ENCODE peak calls at places on chromosome X, in seven cellular contexts. B is T-cell, Q is type B pancreatic cell, J is caudate nucleus, W is COLO829, F is nephron progenitor cell, U is sciatic nerve. D is an unnamed sample.

GRCh38 chrX:17040711-17041110 is 94.3 kb downstream of the REPS2 start:
- DNase-seq in B (no peak), Q (no peak), J (no peak), W (no peak), F (no peak), U (no peak), D (no peak)

GRCh38 chrX:121987163-121987562 is 939.8 kb downstream of the GLUD2 start:
- DNase-seq in B (no peak), Q (no peak), J (no peak), W (no peak), F (no peak), U (no peak), D (no peak)

GRCh38 chrX:153727108-153727931 is 2.7 kb downstream of the ABCD1 start:
- DNase-seq in B (no peak), Q (no peak), J (peak), W (no peak), F (no peak), U (no peak), D (peak)

GRCh38 chrX:44997282-44997813 is 124.4 kb downstream of the KDM6A start:
- DNase-seq in B (no peak), Q (no peak), J (no peak), W (no peak), F (no peak), U (no peak), D (no peak)

GRCh38 chrX:78979789-78980464 is 34.7 kb downstream of the P2RY10 start:
- DNase-seq in B (no peak), Q (no peak), J (no peak), W (no peak), F (no peak), U (no peak), D (no peak)

GRCh38 chrX:100870527-100870926 is 3.6 kb downstream of the NOX1 start:
- DNase-seq in B (no peak), Q (no peak), J (no peak), W (no peak), F (no peak), U (no peak), D (no peak)

GRCh38 chrX:145817666-145818521 is at the start of gene SLITRK2:
- DNase-seq in B (no peak), Q (no peak), J (peak), W (no peak), F (peak), U (no peak), D (peak)

GRCh38 chrX:25144043-25144940 is 128.5 kb upstream of the ARX start:
- DNase-seq in B (peak), Q (peak), J (peak), W (peak), F (peak), U (peak), D (peak)

GRCh38 chrX:154819771-154820341 is 14.6 kb upstream of the MPP1 start:
- DNase-seq in B (no peak), Q (no peak), J (no peak), W (no peak), F (no peak), U (no peak), D (no peak)

D was measured in substantia nigra.